ENCODE peak calls at places on chromosomes 5 and 9, in four cellular contexts. One of them, this sample, is unnamed.

GRCh38 chr5:73215891-73216610 is 43.1 kb downstream of the TMEM174 start:
- DNase-seq in CD8-positive, alpha-beta T cell: peak; percentile 56
- DNase-seq in testis: peak; percentile 83
- DNase-seq in uterus: peak; percentile 53
- DNase-seq in this sample: peak; percentile 82

GRCh38 chr5:146722361-146722779 is 156.2 kb downstream of the PPP2R2B start:
- DNase-seq in CD8-positive, alpha-beta T cell: no peak
- DNase-seq in testis: no peak
- DNase-seq in uterus: no peak
- DNase-seq in this sample: no peak

GRCh38 chr5:77080905-77081304 is 6.2 kb downstream of the ZBED3 start:
- DNase-seq in CD8-positive, alpha-beta T cell: no peak
- DNase-seq in testis: no peak
- DNase-seq in uterus: no peak
- DNase-seq in this sample: no peak

GRCh38 chr9:36971935-36972488 is 62.1 kb downstream of the PAX5 start:
- DNase-seq in CD8-positive, alpha-beta T cell: no peak
- DNase-seq in testis: no peak
- DNase-seq in uterus: no peak
- DNase-seq in this sample: no peak

GRCh38 chr9:36401179-36401740 is 1.2 kb upstream of the RNF38 start:
- DNase-seq in CD8-positive, alpha-beta T cell: no peak
- DNase-seq in testis: peak; percentile 78
- DNase-seq in uterus: no peak
- DNase-seq in this sample: peak; percentile 74

GRCh38 chr5:159510282-159510681 is 180.0 kb upstream of the IL12B start:
- DNase-seq in CD8-positive, alpha-beta T cell: no peak
- DNase-seq in testis: peak; percentile 67
- DNase-seq in uterus: peak; percentile 24
- DNase-seq in this sample: peak; percentile 49

GRCh38 chr9:122347348-122348287 is 23.2 kb upstream of the PTGS1 start:
- DNase-seq in CD8-positive, alpha-beta T cell: no peak
- DNase-seq in testis: no peak
- DNase-seq in uterus: no peak
- DNase-seq in this sample: no peak

GRCh38 chr5:158942217-158942616 is 157.5 kb downstream of the EBF1 start:
- DNase-seq in CD8-positive, alpha-beta T cell: no peak
- DNase-seq in testis: no peak
- DNase-seq in uterus: no peak
- DNase-seq in this sample: no peak

GRCh38 chr5:159854916-159855315 is 61.4 kb upstream of the ADRA1B start:
- DNase-seq in CD8-positive, alpha-beta T cell: no peak
- DNase-seq in testis: no peak
- DNase-seq in uterus: no peak
- DNase-seq in this sample: no peak

GRCh38 chr5:80036621-80037020 is 1.5 kb downstream of the THBS4 start:
- DNase-seq in CD8-positive, alpha-beta T cell: no peak
- DNase-seq in testis: no peak
- DNase-seq in uterus: no peak
- DNase-seq in this sample: no peak

GRCh38 chr5:159444441-159445082 is 114.3 kb upstream of the IL12B start:
- DNase-seq in CD8-positive, alpha-beta T cell: no peak
- DNase-seq in testis: no peak
- DNase-seq in uterus: no peak
- DNase-seq in this sample: no peak

GRCh38 chr5:98581416-98581999 is 192.0 kb upstream of the RGMB start:
- DNase-seq in CD8-positive, alpha-beta T cell: no peak
- DNase-seq in testis: no peak
- DNase-seq in uterus: no peak
- DNase-seq in this sample: no peak

GRCh38 chr9:70668751-70669150 is 254.3 kb upstream of the KLF9 start:
- DNase-seq in CD8-positive, alpha-beta T cell: no peak
- DNase-seq in testis: no peak
- DNase-seq in uterus: no peak
- DNase-seq in this sample: no peak

GRCh38 chr5:141483842-141484241 is 988 bp upstream of the PCDHGC4 start:
- DNase-seq in CD8-positive, alpha-beta T cell: no peak
- DNase-seq in testis: no peak
- DNase-seq in uterus: no peak
- DNase-seq in this sample: no peak

GRCh38 chr5:87327998-87328397 is 60.3 kb downstream of the RASA1 start:
- DNase-seq in CD8-positive, alpha-beta T cell: no peak
- DNase-seq in testis: no peak
- DNase-seq in uterus: no peak
- DNase-seq in this sample: no peak

GRCh38 chr9:89425921-89426388 is 72.0 kb downstream of the SEMA4D start:
- DNase-seq in CD8-positive, alpha-beta T cell: no peak
- DNase-seq in testis: peak; percentile 44
- DNase-seq in uterus: no peak
- DNase-seq in this sample: no peak

GRCh38 chr9:117034862-117035261 is 347.8 kb downstream of the TRIM32 start:
- DNase-seq in CD8-positive, alpha-beta T cell: no peak
- DNase-seq in testis: peak; percentile 15
- DNase-seq in uterus: no peak
- DNase-seq in this sample: no peak

GRCh38 chr5:100517301-100517974 is 17.7 kb upstream of the FAM174A start:
- DNase-seq in CD8-positive, alpha-beta T cell: no peak
- DNase-seq in testis: no peak
- DNase-seq in uterus: no peak
- DNase-seq in this sample: peak; percentile 80

GRCh38 chr9:86487222-86487841 is 133.1 kb upstream of the TUT7 start:
- DNase-seq in CD8-positive, alpha-beta T cell: no peak
- DNase-seq in testis: no peak
- DNase-seq in uterus: no peak
- DNase-seq in this sample: no peak

GRCh38 chr5:78251663-78252284 is 42.7 kb downstream of the AP3B1 start:
- DNase-seq in CD8-positive, alpha-beta T cell: no peak
- DNase-seq in testis: no peak
- DNase-seq in uterus: no peak
- DNase-seq in this sample: no peak

GRCh38 chr9:6681957-6682501 is 36.5 kb upstream of the GLDC start:
- DNase-seq in CD8-positive, alpha-beta T cell: no peak
- DNase-seq in testis: no peak
- DNase-seq in uterus: no peak
- DNase-seq in this sample: no peak

GRCh38 chr5:181204561-181205401 is at the start of gene TRIM7:
- DNase-seq in CD8-positive, alpha-beta T cell: no peak
- DNase-seq in testis: no peak
- DNase-seq in uterus: no peak
- DNase-seq in this sample: peak; percentile 76

GRCh38 chr5:171953860-171954701 is 52.4 kb downstream of the FBXW11 start:
- DNase-seq in CD8-positive, alpha-beta T cell: no peak
- DNase-seq in testis: peak; percentile 22
- DNase-seq in uterus: no peak
- DNase-seq in this sample: no peak

GRCh38 chr5:17180330-17180843 is 37.0 kb upstream of the BASP1 start:
- DNase-seq in CD8-positive, alpha-beta T cell: no peak
- DNase-seq in testis: no peak
- DNase-seq in uterus: no peak
- DNase-seq in this sample: no peak

GRCh38 chr5:116478461-116478860 is 96.2 kb downstream of the SEMA6A start:
- DNase-seq in CD8-positive, alpha-beta T cell: no peak
- DNase-seq in testis: no peak
- DNase-seq in uterus: no peak
- DNase-seq in this sample: no peak

GRCh38 chr5:144076521-144077083 is 93.9 kb downstream of the YIPF5 start:
- DNase-seq in CD8-positive, alpha-beta T cell: no peak
- DNase-seq in testis: no peak
- DNase-seq in uterus: no peak
- DNase-seq in this sample: no peak

GRCh38 chr5:35316611-35317307 is 86.5 kb upstream of the PRLR start:
- DNase-seq in CD8-positive, alpha-beta T cell: no peak
- DNase-seq in testis: no peak
- DNase-seq in uterus: no peak
- DNase-seq in this sample: no peak

GRCh38 chr5:133990396-133990795 is 14.4 kb downstream of the VDAC1 start:
- DNase-seq in CD8-positive, alpha-beta T cell: no peak
- DNase-seq in testis: no peak
- DNase-seq in uterus: no peak
- DNase-seq in this sample: no peak

GRCh38 chr5:160262665-160263064 is 33.4 kb downstream of the FABP6 start:
- DNase-seq in CD8-positive, alpha-beta T cell: no peak
- DNase-seq in testis: no peak
- DNase-seq in uterus: no peak
- DNase-seq in this sample: no peak

GRCh38 chr5:139388198-139388821 is 1.4 kb downstream of the MZB1 start:
- DNase-seq in CD8-positive, alpha-beta T cell: no peak
- DNase-seq in testis: peak; percentile 43
- DNase-seq in uterus: no peak
- DNase-seq in this sample: peak; percentile 79

DNA sequence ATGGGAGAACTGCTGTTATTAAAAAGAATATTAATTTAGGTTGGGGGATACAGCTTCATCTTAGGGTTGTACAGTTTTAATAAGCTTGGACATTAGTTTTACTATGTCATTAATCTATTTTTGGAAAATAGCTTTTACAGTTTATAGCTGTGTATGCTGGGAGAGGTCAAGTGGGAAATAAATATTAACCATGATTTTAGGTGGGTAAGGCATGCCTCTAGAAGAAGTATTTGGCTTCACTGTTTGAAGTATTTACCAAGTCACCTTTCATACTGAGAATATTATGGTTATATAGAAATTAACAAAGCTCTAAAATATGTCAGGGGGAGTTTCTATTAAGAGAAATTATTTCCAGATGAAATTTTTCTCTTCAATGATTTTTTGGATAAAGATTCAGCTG is 5.2 kb downstream of the C5orf22 start:
- DNase-seq in CD8-positive, alpha-beta T cell: no peak
- DNase-seq in testis: no peak
- DNase-seq in uterus: no peak
- DNase-seq in this sample: no peak
- H3K36me3 ChIP-seq in CD8-positive, alpha-beta T cell: peaks cover 39% of the 10 kb centered on the region
- H3K36me3 ChIP-seq in testis: no peaks in the 10 kb centered on the region
- H3K36me3 ChIP-seq in uterus: no peaks in the 10 kb centered on the region
- H3K36me3 ChIP-seq in this sample: peaks cover 50% of the 10 kb centered on the region

DNA sequence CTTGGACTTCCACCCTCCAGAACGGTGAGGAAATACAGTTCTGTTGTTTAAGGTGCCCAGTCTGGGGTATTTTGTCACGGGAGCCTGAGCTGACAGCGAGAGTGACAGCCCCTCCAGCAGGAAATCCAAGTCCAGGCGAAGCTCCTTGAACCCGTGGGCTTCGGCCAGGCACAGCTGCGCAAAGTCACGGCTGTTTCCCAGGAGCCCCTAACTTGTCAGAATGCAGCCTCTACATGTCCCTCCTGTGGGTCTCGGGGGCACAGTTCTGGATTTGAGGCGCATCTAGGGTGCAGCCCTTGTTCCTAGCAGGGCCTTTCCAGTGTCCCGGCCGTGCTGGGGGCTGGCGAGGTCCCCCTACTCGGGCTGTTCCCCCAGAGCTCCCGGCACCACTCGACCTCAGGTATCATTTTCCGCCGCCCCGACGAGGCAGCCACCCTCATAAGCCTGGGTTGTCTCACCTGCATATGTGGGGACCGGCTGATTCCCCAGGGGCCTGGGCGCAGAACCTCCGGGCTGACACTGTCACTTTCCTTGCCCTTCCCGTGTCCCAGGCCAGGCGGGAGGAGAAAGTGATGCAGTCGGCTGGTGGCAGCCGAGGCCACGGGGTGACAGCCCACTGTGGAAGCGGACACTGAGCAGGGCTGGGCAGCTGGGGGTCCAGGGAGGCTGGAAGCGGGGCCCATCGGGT is 4.5 kb downstream of the LCN8 start:
- DNase-seq in CD8-positive, alpha-beta T cell: no peak
- DNase-seq in testis: no peak
- DNase-seq in uterus: no peak
- DNase-seq in this sample: no peak
- H3K36me3 ChIP-seq in CD8-positive, alpha-beta T cell: no peaks in the 10 kb centered on the region
- H3K36me3 ChIP-seq in testis: no peaks in the 10 kb centered on the region
- H3K36me3 ChIP-seq in uterus: no peaks in the 10 kb centered on the region
- H3K36me3 ChIP-seq in this sample: no peaks in the 10 kb centered on the region

GRCh38 chr9:133331221-133331620 is 4.8 kb downstream of the SURF6 start:
- DNase-seq in CD8-positive, alpha-beta T cell: no peak
- DNase-seq in testis: no peak
- DNase-seq in uterus: no peak
- DNase-seq in this sample: no peak

GRCh38 chr9:133333566-133333965 is 2.4 kb downstream of the SURF6 start:
- DNase-seq in CD8-positive, alpha-beta T cell: no peak
- DNase-seq in testis: no peak
- DNase-seq in uterus: no peak
- DNase-seq in this sample: no peak

GRCh38 chr9:133333011-133333410 is 3.0 kb downstream of the SURF6 start:
- DNase-seq in CD8-positive, alpha-beta T cell: no peak
- DNase-seq in testis: no peak
- DNase-seq in uterus: no peak
- DNase-seq in this sample: no peak

GRCh38 chr9:133332381-133332730 is 3.6 kb downstream of the SURF6 start:
- DNase-seq in CD8-positive, alpha-beta T cell: no peak
- DNase-seq in testis: no peak
- DNase-seq in uterus: no peak
- DNase-seq in this sample: no peak

DNA sequence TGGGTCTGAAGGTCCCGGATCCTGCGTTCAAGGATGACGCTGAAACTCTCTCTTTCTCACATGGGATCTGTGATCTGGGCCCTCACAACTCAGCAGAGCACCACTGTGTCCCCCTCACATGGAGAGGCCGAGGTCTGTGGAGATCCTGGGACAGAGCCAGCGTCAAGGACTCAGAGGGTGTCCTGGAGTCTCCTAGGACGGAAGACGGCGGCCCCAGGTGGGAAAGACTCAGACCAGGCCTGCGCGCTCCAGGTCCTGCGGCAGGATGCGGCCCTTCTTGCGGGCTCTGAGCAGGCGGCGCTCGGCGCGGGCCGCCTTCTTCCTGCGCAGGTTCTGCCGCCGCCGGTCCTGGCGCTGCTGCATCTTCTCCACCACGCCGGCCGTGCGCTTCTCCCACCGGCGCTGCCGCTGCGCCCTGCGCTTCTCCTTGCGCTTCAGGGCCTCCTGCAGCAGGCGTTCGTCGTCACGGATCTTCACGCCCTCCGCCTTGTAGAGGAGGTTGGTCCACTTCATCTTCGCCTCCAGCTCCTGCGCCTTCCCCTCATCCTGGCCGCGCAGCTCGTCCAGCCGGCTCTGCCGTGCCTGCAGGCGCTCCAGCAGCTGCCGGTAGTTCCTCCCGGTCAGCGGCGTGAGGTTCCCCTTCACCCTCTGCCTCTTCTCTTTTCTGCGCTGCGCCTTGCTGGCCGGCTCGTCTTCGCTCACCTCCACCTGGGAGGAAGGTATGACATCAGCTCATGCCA is 4.2 kb downstream of the SURF6 start:
- DNase-seq in CD8-positive, alpha-beta T cell: no peak
- DNase-seq in testis: no peak
- DNase-seq in uterus: no peak
- DNase-seq in this sample: no peak
- H3K36me3 ChIP-seq in CD8-positive, alpha-beta T cell: peaks cover 29% of the 10 kb centered on the region
- H3K36me3 ChIP-seq in testis: no peaks in the 10 kb centered on the region
- H3K36me3 ChIP-seq in uterus: no peaks in the 10 kb centered on the region
- H3K36me3 ChIP-seq in this sample: peaks cover 39% of the 10 kb centered on the region

DNA sequence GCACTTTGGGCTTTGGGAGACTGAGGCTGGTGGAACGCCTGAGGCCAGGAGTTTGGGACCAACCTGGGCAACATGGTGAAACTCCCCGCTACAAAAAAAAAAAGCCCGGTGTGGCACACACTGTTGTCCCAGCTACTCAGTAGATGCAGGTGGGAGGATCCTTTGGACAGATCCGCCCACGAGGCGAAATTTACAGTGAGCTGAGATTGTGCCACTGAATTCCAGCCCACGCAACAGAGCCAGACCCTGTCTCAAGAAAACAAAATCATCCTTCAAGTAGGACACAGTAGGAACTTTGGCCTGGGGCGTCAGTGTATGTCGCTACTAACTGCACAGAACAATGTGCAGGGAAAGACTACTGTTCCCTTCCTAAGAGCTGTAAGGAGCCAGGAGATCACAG is 4.8 kb downstream of the RPS14 start:
- DNase-seq in CD8-positive, alpha-beta T cell: no peak
- DNase-seq in testis: peak; percentile 49
- DNase-seq in uterus: no peak
- DNase-seq in this sample: no peak
- H3K36me3 ChIP-seq in CD8-positive, alpha-beta T cell: peaks cover 50% of the 10 kb centered on the region
- H3K36me3 ChIP-seq in testis: peaks cover 4% of the 10 kb centered on the region
- H3K36me3 ChIP-seq in uterus: no peaks in the 10 kb centered on the region
- H3K36me3 ChIP-seq in this sample: peaks cover 40% of the 10 kb centered on the region

This sample was measured in thyroid gland.